ENCODE peak calls at places on chromosomes 6 and 20, in four cellular contexts. One of them, this sample, is unnamed.

GRCh38 chr6:88114838-88115237 is 51.3 kb downstream of the CNR1 start:
- DNase-seq in esophagus squamous epithelium: no peak
- DNase-seq in AG04450: no peak
- DNase-seq in adrenal gland: no peak
- DNase-seq in this sample: no peak

GRCh38 chr20:55893031-55893430 is 112.3 kb downstream of the CBLN4 start:
- DNase-seq in esophagus squamous epithelium: no peak
- DNase-seq in AG04450: no peak
- DNase-seq in adrenal gland: no peak
- DNase-seq in this sample: no peak

GRCh38 chr6:15796130-15796766 is 133.4 kb upstream of the DTNBP1 start:
- DNase-seq in adrenal gland: no peak
- DNase-seq in AG04450: no peak
- DNase-seq in esophagus squamous epithelium: no peak
- DNase-seq in this sample: no peak

GRCh38 chr6:48075181-48075580 is 35.8 kb downstream of the PTCHD4 start:
- DNase-seq in esophagus squamous epithelium: no peak
- DNase-seq in adrenal gland: no peak
- DNase-seq in AG04450: no peak
- DNase-seq in this sample: no peak

GRCh38 chr6:57086843-57087242 is 3.1 kb upstream of the ZNF451 start:
- DNase-seq in esophagus squamous epithelium: no peak
- DNase-seq in adrenal gland: no peak
- DNase-seq in AG04450: no peak
- DNase-seq in this sample: no peak

GRCh38 chr6:52995913-52996685 is 1.0 kb upstream of the GSTA4 start:
- DNase-seq in adrenal gland: peak; percentile 41
- DNase-seq in AG04450: peak; percentile 74
- DNase-seq in esophagus squamous epithelium: no peak
- DNase-seq in this sample: peak; percentile 86

GRCh38 chr6:71889366-71889765 is 3.0 kb downstream of the RIMS1 start:
- DNase-seq in adrenal gland: no peak
- DNase-seq in esophagus squamous epithelium: no peak
- DNase-seq in AG04450: no peak
- DNase-seq in this sample: no peak

GRCh38 chr6:1838604-1839003 is 228.9 kb downstream of the FOXC1 start:
- DNase-seq in esophagus squamous epithelium: no peak
- DNase-seq in adrenal gland: no peak
- DNase-seq in AG04450: no peak
- DNase-seq in this sample: no peak

GRCh38 chr6:158514991-158515390 is 44.9 kb upstream of the TMEM181 start:
- DNase-seq in adrenal gland: no peak
- DNase-seq in esophagus squamous epithelium: no peak
- DNase-seq in AG04450: no peak
- DNase-seq in this sample: no peak

GRCh38 chr20:33015700-33016580 is 8.4 kb downstream of the BPIFB2 start:
- DNase-seq in AG04450: no peak
- DNase-seq in esophagus squamous epithelium: no peak
- DNase-seq in adrenal gland: no peak
- DNase-seq in this sample: no peak

GRCh38 chr20:64106981-64107735 is at the start of gene NPBWR2:
- DNase-seq in AG04450: no peak
- DNase-seq in esophagus squamous epithelium: no peak
- DNase-seq in adrenal gland: peak; percentile 18
- DNase-seq in this sample: peak; percentile 51

GRCh38 chr6:36917541-36918193 is 31.9 kb downstream of the C6orf89 start:
- DNase-seq in adrenal gland: no peak
- DNase-seq in AG04450: no peak
- DNase-seq in esophagus squamous epithelium: no peak
- DNase-seq in this sample: no peak

GRCh38 chr6:38103921-38104320 is 284.4 kb downstream of the ZFAND3 start:
- DNase-seq in adrenal gland: no peak
- DNase-seq in AG04450: no peak
- DNase-seq in esophagus squamous epithelium: no peak
- DNase-seq in this sample: no peak

GRCh38 chr6:35248300-35248699 is 11.2 kb upstream of the ZNF76 start:
- DNase-seq in esophagus squamous epithelium: no peak
- DNase-seq in AG04450: no peak
- DNase-seq in adrenal gland: no peak
- DNase-seq in this sample: no peak

GRCh38 chr6:129860901-129861665 is at the start of gene TMEM244:
- DNase-seq in adrenal gland: no peak
- DNase-seq in AG04450: no peak
- DNase-seq in esophagus squamous epithelium: no peak
- DNase-seq in this sample: no peak

GRCh38 chr6:17580518-17581048 is 19.5 kb upstream of the FAM8A1 start:
- DNase-seq in adrenal gland: peak; percentile 48
- DNase-seq in AG04450: no peak
- DNase-seq in esophagus squamous epithelium: no peak
- DNase-seq in this sample: no peak

GRCh38 chr6:43171284-43172126 is 436 bp downstream of the SRF start:
- DNase-seq in adrenal gland: no peak
- DNase-seq in AG04450: no peak
- DNase-seq in esophagus squamous epithelium: no peak
- DNase-seq in this sample: no peak

GRCh38 chr6:431986-432385 is 40.4 kb downstream of the IRF4 start:
- DNase-seq in adrenal gland: peak; percentile 1
- DNase-seq in esophagus squamous epithelium: no peak
- DNase-seq in AG04450: no peak
- DNase-seq in this sample: no peak

DNA sequence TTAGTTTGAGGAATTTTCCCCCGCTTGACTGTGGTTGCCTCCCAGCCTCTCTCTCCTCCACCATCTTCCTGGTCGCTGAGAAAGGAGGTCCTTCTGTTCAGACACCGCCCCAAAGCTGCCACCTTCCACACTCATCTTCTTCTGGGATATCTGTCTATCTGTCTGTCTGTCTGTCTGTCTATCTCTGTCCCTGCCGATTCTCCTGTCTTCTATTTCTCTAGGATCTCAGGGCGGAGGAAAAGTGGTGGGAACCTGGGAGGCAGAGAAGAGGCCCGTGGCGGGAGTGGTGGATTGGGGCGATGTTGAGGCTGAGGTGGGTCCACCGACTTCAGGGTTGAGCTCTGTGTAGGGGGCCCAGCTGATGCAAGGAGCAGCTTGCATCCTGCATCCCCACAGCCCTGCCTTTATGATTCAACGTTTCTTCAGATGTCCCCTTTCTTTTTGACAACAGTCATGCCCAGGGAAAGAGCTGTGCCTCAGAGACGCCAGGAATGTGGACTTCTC is 196.9 kb upstream of the ZNF184 start:
- DNase-seq in adrenal gland: no peak
- DNase-seq in AG04450: no peak
- DNase-seq in esophagus squamous epithelium: no peak
- DNase-seq in this sample: no peak
- H3K4me3 ChIP-seq in adrenal gland: no peak overlapping the region
- H3K4me3 ChIP-seq in AG04450: no peak overlapping the region
- H3K4me3 ChIP-seq in esophagus squamous epithelium: peak overlapping the region; percentile 19
- H3K4me3 ChIP-seq in this sample: no peak overlapping the region

GRCh38 chr6:135884136-135884535 is 32.6 kb downstream of the PDE7B start:
- DNase-seq in esophagus squamous epithelium: no peak
- DNase-seq in adrenal gland: no peak
- DNase-seq in AG04450: no peak
- DNase-seq in this sample: no peak

GRCh38 chr6:135877666-135878065 is 26.2 kb downstream of the PDE7B start:
- DNase-seq in AG04450: no peak
- DNase-seq in esophagus squamous epithelium: no peak
- DNase-seq in adrenal gland: no peak
- DNase-seq in this sample: no peak

GRCh38 chr6:135876048-135876447 is 24.5 kb downstream of the PDE7B start:
- DNase-seq in AG04450: no peak
- DNase-seq in esophagus squamous epithelium: no peak
- DNase-seq in adrenal gland: no peak
- DNase-seq in this sample: no peak

GRCh38 chr6:135883045-135883444 is 31.5 kb downstream of the PDE7B start:
- DNase-seq in AG04450: no peak
- DNase-seq in adrenal gland: no peak
- DNase-seq in esophagus squamous epithelium: no peak
- DNase-seq in this sample: no peak

DNA sequence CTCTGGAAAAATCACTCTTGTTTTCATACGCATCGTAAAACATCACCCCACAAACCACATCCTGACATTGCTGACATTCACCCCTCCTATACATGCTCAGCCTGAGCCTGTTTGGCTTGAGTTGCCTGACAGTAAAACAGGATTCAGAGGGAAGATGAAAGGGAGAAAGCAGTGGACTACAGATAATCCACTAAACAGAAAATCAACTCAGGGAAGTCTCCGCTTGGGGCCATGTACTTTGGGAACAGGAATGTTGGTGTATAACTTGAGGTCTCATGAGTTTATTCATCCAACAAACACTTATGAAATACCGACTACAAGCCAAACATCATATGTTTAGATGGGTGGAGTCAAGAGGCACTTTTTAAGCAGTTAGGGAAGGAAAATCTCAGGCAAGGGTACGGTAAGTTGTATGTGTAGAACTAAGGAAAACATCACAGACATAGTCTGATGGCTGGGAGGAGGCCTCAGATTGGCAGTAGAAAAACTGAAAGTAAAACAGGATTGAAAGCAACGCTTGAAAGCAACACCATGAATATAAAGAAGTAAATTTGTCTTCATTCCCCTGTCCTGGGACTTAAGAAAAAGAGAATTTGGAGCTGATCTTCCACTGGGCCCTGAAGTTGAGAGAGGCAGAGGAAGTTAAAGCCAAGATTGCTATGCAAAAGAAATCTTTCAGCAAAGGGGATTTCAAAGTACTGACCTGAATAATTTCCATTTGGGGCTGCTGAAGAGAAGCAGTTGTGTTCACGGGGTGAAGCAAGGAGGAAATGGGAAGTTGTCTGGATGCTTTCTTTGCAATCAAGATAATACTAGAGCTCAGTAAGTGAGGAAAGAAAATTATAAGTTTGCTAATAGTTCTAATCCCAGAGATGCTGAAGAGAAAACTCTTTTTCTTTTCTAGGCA is 28.8 kb downstream of the PDE7B start:
- DNase-seq in adrenal gland: no peak
- DNase-seq in esophagus squamous epithelium: no peak
- DNase-seq in AG04450: no peak
- DNase-seq in this sample: no peak
- H3K4me3 ChIP-seq in adrenal gland: no peak overlapping the region
- H3K4me3 ChIP-seq in esophagus squamous epithelium: peak overlapping the region; percentile 47
- H3K4me3 ChIP-seq in AG04450: peak overlapping the region; percentile 27
- H3K4me3 ChIP-seq in this sample: no peak overlapping the region

DNA sequence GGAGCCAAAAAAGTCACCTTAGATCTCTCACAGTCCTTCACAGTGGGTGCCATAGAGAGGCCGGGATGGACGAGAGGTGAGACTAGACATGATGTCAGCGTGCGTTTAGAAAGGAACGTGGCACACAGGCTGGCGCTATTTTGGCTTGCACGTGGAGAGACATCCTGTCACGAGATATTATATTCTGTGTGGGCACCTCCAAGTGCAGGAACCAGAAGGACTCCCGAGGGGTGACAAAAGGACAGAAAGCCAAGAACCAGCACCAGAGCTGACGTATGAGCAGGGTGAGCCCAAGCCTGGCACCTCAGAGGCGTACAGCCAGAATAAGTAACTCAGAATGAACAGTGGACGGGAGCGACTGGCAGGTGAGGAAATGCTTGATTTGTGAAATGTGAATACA is 49.9 kb upstream of the QKI start:
- DNase-seq in esophagus squamous epithelium: no peak
- DNase-seq in AG04450: no peak
- DNase-seq in adrenal gland: no peak
- DNase-seq in this sample: no peak
- H3K4me3 ChIP-seq in esophagus squamous epithelium: no peak overlapping the region
- H3K4me3 ChIP-seq in AG04450: no peak overlapping the region
- H3K4me3 ChIP-seq in adrenal gland: no peak overlapping the region
- H3K4me3 ChIP-seq in this sample: no peak overlapping the region

DNA sequence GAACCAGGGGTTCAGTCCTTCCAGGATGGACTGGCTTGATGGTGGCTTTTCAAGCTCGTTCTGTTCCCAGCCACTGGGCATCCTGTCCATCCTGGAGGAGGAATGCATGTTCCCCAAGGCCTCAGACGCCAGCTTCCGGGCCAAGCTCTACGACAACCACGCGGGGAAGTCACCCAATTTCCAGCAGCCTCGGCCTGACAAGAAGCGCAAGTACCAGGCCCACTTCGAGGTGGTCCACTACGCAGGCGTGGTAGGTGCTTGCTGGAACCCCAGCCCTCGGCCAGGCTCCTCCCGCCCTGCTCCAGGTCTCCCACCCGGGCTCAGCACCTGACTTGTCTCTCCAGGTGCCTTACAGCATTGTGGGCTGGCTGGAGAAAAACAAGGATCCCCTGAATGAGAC is 34.0 kb downstream of the MYH7B start:
- DNase-seq in esophagus squamous epithelium: no peak
- DNase-seq in AG04450: no peak
- DNase-seq in adrenal gland: peak; percentile 23
- DNase-seq in this sample: no peak
- H3K4me3 ChIP-seq in esophagus squamous epithelium: no peak overlapping the region
- H3K4me3 ChIP-seq in AG04450: no peak overlapping the region
- H3K4me3 ChIP-seq in adrenal gland: no peak overlapping the region
- H3K4me3 ChIP-seq in this sample: no peak overlapping the region

GRCh38 chr6:143135797-143136561 is 75.3 kb downstream of the AIG1 start:
- DNase-seq in esophagus squamous epithelium: no peak
- DNase-seq in adrenal gland: no peak
- DNase-seq in AG04450: no peak
- DNase-seq in this sample: no peak

GRCh38 chr6:143140767-143141166 is 80.1 kb downstream of the AIG1 start:
- DNase-seq in adrenal gland: no peak
- DNase-seq in esophagus squamous epithelium: no peak
- DNase-seq in AG04450: no peak
- DNase-seq in this sample: no peak

GRCh38 chr6:143135326-143135725 is 74.6 kb downstream of the AIG1 start:
- DNase-seq in adrenal gland: no peak
- DNase-seq in AG04450: no peak
- DNase-seq in esophagus squamous epithelium: no peak
- DNase-seq in this sample: no peak

GRCh38 chr6:143139239-143139784 is 78.6 kb downstream of the AIG1 start:
- DNase-seq in AG04450: no peak
- DNase-seq in adrenal gland: no peak
- DNase-seq in esophagus squamous epithelium: no peak
- DNase-seq in this sample: no peak

DNA sequence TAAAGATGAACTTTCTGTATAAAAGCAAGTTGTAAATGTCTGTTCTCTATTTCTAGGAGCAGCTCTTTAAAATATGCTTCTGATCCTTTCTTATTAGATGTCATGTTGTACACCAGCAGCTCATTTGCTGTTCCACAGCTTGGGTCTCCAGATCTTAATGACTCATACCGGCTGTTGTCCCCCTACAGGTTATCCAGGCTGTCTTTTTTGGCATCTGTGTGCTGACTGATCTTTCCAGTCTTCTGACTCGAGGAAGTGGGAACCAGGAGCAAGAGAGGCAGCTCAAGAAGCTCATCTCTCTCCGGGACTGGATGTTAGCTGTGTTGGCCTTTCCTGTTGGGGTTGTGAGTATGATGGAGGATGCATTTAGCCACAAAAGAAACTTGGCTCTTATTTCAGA is 76.0 kb downstream of the AIG1 start:
- DNase-seq in AG04450: no peak
- DNase-seq in adrenal gland: no peak
- DNase-seq in esophagus squamous epithelium: no peak
- DNase-seq in this sample: no peak
- H3K4me3 ChIP-seq in AG04450: no peak overlapping the region
- H3K4me3 ChIP-seq in adrenal gland: no peak overlapping the region
- H3K4me3 ChIP-seq in esophagus squamous epithelium: no peak overlapping the region
- H3K4me3 ChIP-seq in this sample: no peak overlapping the region